ENCODE peak calls at places on chromosomes 13 and 19, in five cellular contexts. O is HCEC 1CT, B is NCI-H1092, T is ELR, G is AG04449. Z is an unnamed sample.

GRCh38 chr13:49421391-49421790 is 22.5 kb downstream of the CAB39L start:
- DNase-seq in O (peak), B (no peak), T (peak), G (no peak), Z (peak)

GRCh38 chr13:73633817-73634449 is 500.3 kb downstream of the KLF12 start:
- DNase-seq in O (no peak), B (no peak), T (no peak), G (no peak), Z (no peak)

GRCh38 chr13:73901324-73902068 is 232.7 kb downstream of the KLF12 start:
- DNase-seq in O (no peak), B (no peak), T (no peak), G (no peak), Z (no peak)

GRCh38 chr19:51440846-51441409 is 17.3 kb downstream of the SIGLEC8 start:
- DNase-seq in O (no peak), B (no peak), T (peak), G (no peak), Z (no peak)

GRCh38 chr13:51764184-51765141 is 39.5 kb downstream of the DHRS12 start:
- DNase-seq in O (peak), B (no peak), T (peak), G (no peak), Z (peak)

GRCh38 chr13:86585826-86586225 is 786.6 kb upstream of the SLITRK6 start:
- DNase-seq in O (peak), B (no peak), T (no peak), G (no peak), Z (no peak)

GRCh38 chr19:58091251-58091995 is 6.6 kb downstream of the ZSCAN18 start:
- DNase-seq in O (no peak), B (no peak), T (no peak), G (no peak), Z (no peak)

GRCh38 chr19:49677232-49677881 is at the start of gene PRMT1:
- DNase-seq in O (no peak), B (no peak), T (peak), G (no peak), Z (peak)

GRCh38 chr13:36819064-36819810 is at the start of gene RFXAP:
- DNase-seq in O (peak), B (peak), T (peak), G (no peak), Z (peak)